ENCODE peak calls at places on chromosome 1, in four cellular contexts. One of them, this sample, is unnamed.

GRCh38 chr1:76501576-76502219 is 365.6 kb upstream of the ST6GALNAC5 start:
- DNase-seq in HepG2: no peak
- DNase-seq in WTC11: no peak
- DNase-seq in SK-N-SH: no peak
- DNase-seq in this sample: no peak

GRCh38 chr1:161072751-161073449 is 3.2 kb upstream of the ARHGAP30 start:
- DNase-seq in HepG2: peak; percentile 22
- DNase-seq in WTC11: no peak
- DNase-seq in SK-N-SH: no peak
- DNase-seq in this sample: no peak

GRCh38 chr1:184116287-184116686 is 64.8 kb downstream of the TSEN15 start:
- DNase-seq in HepG2: no peak
- DNase-seq in WTC11: no peak
- DNase-seq in SK-N-SH: no peak
- DNase-seq in this sample: no peak

GRCh38 chr1:53550201-53550741 is 91.1 kb downstream of the DMRTB1 start:
- DNase-seq in HepG2: no peak
- DNase-seq in WTC11: peak; percentile 4
- DNase-seq in SK-N-SH: peak; percentile 18
- DNase-seq in this sample: no peak

GRCh38 chr1:205791568-205792180 is 16.4 kb upstream of the RAB29 start:
- DNase-seq in HepG2: peak; percentile 48
- DNase-seq in WTC11: peak; percentile 70
- DNase-seq in SK-N-SH: peak; percentile 82
- DNase-seq in this sample: peak; percentile 73

GRCh38 chr1:30690115-30690645 is 33.2 kb downstream of the MATN1 start:
- DNase-seq in HepG2: no peak
- DNase-seq in WTC11: no peak
- DNase-seq in SK-N-SH: no peak
- DNase-seq in this sample: no peak

GRCh38 chr1:244896550-244896949 is 32.2 kb upstream of the HNRNPU start:
- DNase-seq in HepG2: peak; percentile 52
- DNase-seq in WTC11: no peak
- DNase-seq in SK-N-SH: no peak
- DNase-seq in this sample: no peak

GRCh38 chr1:57468661-57469523 is 45.0 kb upstream of the DAB1 start:
- DNase-seq in HepG2: no peak
- DNase-seq in WTC11: no peak
- DNase-seq in SK-N-SH: no peak
- DNase-seq in this sample: no peak

GRCh38 chr1:57832616-57833015 is 408.8 kb upstream of the DAB1 start:
- DNase-seq in HepG2: no peak
- DNase-seq in WTC11: no peak
- DNase-seq in SK-N-SH: no peak
- DNase-seq in this sample: no peak

GRCh38 chr1:65164633-65165032 is 16.6 kb downstream of the AK4 start:
- DNase-seq in HepG2: peak; percentile 65
- DNase-seq in WTC11: no peak
- DNase-seq in SK-N-SH: no peak
- DNase-seq in this sample: no peak

GRCh38 chr1:227779651-227780050 is 35.8 kb upstream of the PRSS38 start:
- DNase-seq in HepG2: no peak
- DNase-seq in WTC11: peak; percentile 2
- DNase-seq in SK-N-SH: no peak
- DNase-seq in this sample: no peak

GRCh38 chr1:30526652-30527345 is 196.6 kb downstream of the MATN1 start:
- DNase-seq in HepG2: no peak
- DNase-seq in WTC11: no peak
- DNase-seq in SK-N-SH: no peak
- DNase-seq in this sample: no peak

GRCh38 chr1:19504796-19505693 is 19.7 kb upstream of the CAPZB start:
- DNase-seq in HepG2: no peak
- DNase-seq in WTC11: no peak
- DNase-seq in SK-N-SH: no peak
- DNase-seq in this sample: no peak

GRCh38 chr1:47214554-47214953 is 17.5 kb downstream of the TAL1 start:
- DNase-seq in HepG2: no peak
- DNase-seq in WTC11: no peak
- DNase-seq in SK-N-SH: no peak
- DNase-seq in this sample: no peak

GRCh38 chr1:81020506-81020905 is 780.2 kb upstream of the ADGRL2 start:
- DNase-seq in HepG2: no peak
- DNase-seq in WTC11: no peak
- DNase-seq in SK-N-SH: no peak
- DNase-seq in this sample: no peak

GRCh38 chr1:111672338-111672737 is 52.7 kb downstream of the RAP1A start:
- DNase-seq in HepG2: no peak
- DNase-seq in WTC11: no peak
- DNase-seq in SK-N-SH: no peak
- DNase-seq in this sample: no peak

GRCh38 chr1:111227875-111228747 is 598 bp downstream of the CHI3L2 start:
- DNase-seq in HepG2: peak; percentile 96
- DNase-seq in WTC11: no peak
- DNase-seq in SK-N-SH: no peak
- DNase-seq in this sample: no peak

GRCh38 chr1:72037745-72038343 is 244.5 kb downstream of the NEGR1 start:
- DNase-seq in HepG2: peak; percentile 25
- DNase-seq in WTC11: peak; percentile 34
- DNase-seq in SK-N-SH: no peak
- DNase-seq in this sample: peak; percentile 1

GRCh38 chr1:64111787-64112186 is 91.6 kb upstream of the UBE2U start:
- DNase-seq in HepG2: no peak
- DNase-seq in WTC11: no peak
- DNase-seq in SK-N-SH: no peak
- DNase-seq in this sample: no peak

GRCh38 chr1:154198756-154199562 is 7.1 kb upstream of the TPM3 start:
- DNase-seq in HepG2: peak; percentile 71
- DNase-seq in WTC11: peak; percentile 23
- DNase-seq in SK-N-SH: peak; percentile 78
- DNase-seq in this sample: peak; percentile 76

GRCh38 chr1:108742268-108742667 is 4.2 kb upstream of the STXBP3 start:
- DNase-seq in HepG2: no peak
- DNase-seq in WTC11: no peak
- DNase-seq in SK-N-SH: no peak
- DNase-seq in this sample: no peak

GRCh38 chr1:116919802-116920201 is 10.1 kb downstream of the PTGFRN start:
- DNase-seq in HepG2: peak; percentile 18
- DNase-seq in WTC11: no peak
- DNase-seq in SK-N-SH: peak; percentile 37
- DNase-seq in this sample: peak; percentile 31

GRCh38 chr1:89822999-89823628 is 2.3 kb downstream of the LRRC8D start:
- DNase-seq in HepG2: no peak
- DNase-seq in WTC11: no peak
- DNase-seq in SK-N-SH: no peak
- DNase-seq in this sample: no peak

GRCh38 chr1:15459771-15460719 is 3.5 kb downstream of the CELA2A start:
- DNase-seq in HepG2: no peak
- DNase-seq in WTC11: no peak
- DNase-seq in SK-N-SH: peak; percentile 60
- DNase-seq in this sample: no peak

GRCh38 chr1:48223372-48224081 is 1.0 kb downstream of the SLC5A9 start:
- DNase-seq in HepG2: peak; percentile 52
- DNase-seq in WTC11: no peak
- DNase-seq in SK-N-SH: no peak
- DNase-seq in this sample: no peak

GRCh38 chr1:158286966-158287365 is 2.8 kb upstream of the CD1C start:
- DNase-seq in HepG2: no peak
- DNase-seq in WTC11: no peak
- DNase-seq in SK-N-SH: no peak
- DNase-seq in this sample: no peak

GRCh38 chr1:164337885-164338284 is 221.1 kb upstream of the PBX1 start:
- DNase-seq in HepG2: peak; percentile 3
- DNase-seq in WTC11: no peak
- DNase-seq in SK-N-SH: no peak
- DNase-seq in this sample: no peak

GRCh38 chr1:47231314-47232186 is 475 bp downstream of the TAL1 start:
- DNase-seq in HepG2: no peak
- DNase-seq in WTC11: no peak
- DNase-seq in SK-N-SH: peak; percentile 72
- DNase-seq in this sample: peak; percentile 84

GRCh38 chr1:184424945-184425344 is 38.1 kb downstream of the C1orf21 start:
- DNase-seq in HepG2: no peak
- DNase-seq in WTC11: no peak
- DNase-seq in SK-N-SH: no peak
- DNase-seq in this sample: no peak

DNA sequence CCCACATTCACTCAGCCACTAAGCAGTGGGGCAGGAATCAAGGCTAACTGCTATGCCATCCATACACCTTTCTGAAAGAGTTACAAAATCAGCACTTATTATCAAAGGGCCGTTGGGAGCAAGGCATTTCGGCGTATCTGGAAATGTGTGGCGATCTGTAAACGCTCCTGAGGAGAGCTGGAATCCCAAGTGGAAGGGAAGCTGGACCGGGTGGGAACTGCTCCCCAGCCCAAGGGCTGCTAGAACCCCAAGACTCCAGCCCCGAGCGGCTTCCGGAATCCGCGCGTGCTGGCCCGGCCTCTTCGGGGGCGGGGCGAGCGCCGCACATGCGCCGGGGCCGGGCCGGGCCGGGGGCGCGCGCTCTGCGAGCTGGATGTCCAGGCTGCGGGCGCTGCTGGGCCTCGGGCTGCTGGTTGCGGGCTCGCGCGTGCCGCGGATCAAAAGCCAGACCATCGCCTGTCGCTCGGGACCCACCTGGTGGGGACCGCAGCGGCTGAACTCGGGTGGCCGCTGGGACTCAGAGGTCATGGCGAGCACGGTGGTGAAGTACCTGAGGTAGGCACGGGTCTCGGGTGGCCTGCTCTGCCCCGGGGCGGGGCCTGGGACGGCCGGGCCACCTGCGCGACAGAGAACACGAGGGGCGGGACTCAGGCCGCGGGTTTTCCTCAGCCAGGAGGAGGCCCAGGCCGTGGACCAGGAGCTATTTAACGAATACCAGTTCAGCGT is at the start of gene NAXE:
- DNase-seq in HepG2: peak; percentile 36
- DNase-seq in WTC11: peak; percentile 81
- DNase-seq in SK-N-SH: peak; percentile 95
- DNase-seq in this sample: peak; percentile 93
- TF ChIP-seq FOXJ3 in HepG2: no peak
- TF ChIP-seq FOXJ3 in WTC11: no peak
- TF ChIP-seq FOXJ3 in SK-N-SH: peak; percentile 44
- TF ChIP-seq FOXJ3 in this sample: no peak

GRCh38 chr1:33410091-33410701 is 20.7 kb downstream of the PHC2 start:
- DNase-seq in HepG2: no peak
- DNase-seq in WTC11: no peak
- DNase-seq in SK-N-SH: peak; percentile 29
- DNase-seq in this sample: no peak

GRCh38 chr1:33418811-33419210 is 12.1 kb downstream of the PHC2 start:
- DNase-seq in HepG2: no peak
- DNase-seq in WTC11: no peak
- DNase-seq in SK-N-SH: no peak
- DNase-seq in this sample: no peak

GRCh38 chr1:33414879-33415278 is 16.0 kb downstream of the PHC2 start:
- DNase-seq in HepG2: no peak
- DNase-seq in WTC11: no peak
- DNase-seq in SK-N-SH: no peak
- DNase-seq in this sample: no peak
- TF ChIP-seq FOXJ3 in HepG2: no peak
- TF ChIP-seq FOXJ3 in WTC11: no peak
- TF ChIP-seq FOXJ3 in SK-N-SH: no peak
- TF ChIP-seq FOXJ3 in this sample: no peak

DNA sequence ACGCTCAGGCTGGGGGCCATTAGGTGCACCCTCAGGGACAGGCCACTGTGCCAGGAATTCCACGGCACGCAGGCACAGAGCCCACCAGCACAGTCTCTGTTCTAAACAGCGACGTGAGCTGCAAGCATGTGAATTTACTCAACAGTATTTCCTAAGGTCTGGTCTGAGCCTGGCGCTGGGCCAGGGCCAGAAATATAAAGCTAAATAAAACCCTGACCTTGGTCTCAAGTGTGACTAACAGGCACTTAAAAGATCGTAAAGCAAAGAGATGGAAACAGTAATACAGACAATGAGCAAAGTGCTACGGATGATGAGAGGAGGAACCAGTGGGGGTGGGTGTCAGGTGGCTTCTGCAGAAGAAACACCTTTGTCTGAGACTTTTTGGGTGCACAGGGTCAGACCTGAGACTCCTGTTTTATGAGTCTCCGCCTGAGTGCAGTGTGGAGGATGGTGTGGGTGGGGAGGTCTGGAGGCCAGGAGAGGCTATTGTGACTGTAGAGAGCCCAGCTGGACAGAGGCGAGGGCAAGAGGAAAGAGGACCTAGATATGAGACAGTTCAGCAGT is 53.4 kb upstream of the EDN2 start:
- DNase-seq in HepG2: no peak
- DNase-seq in WTC11: no peak
- DNase-seq in SK-N-SH: no peak
- DNase-seq in this sample: no peak
- TF ChIP-seq FOXJ3 in HepG2: no peak
- TF ChIP-seq FOXJ3 in WTC11: no peak
- TF ChIP-seq FOXJ3 in SK-N-SH: no peak
- TF ChIP-seq FOXJ3 in this sample: no peak

GRCh38 chr1:233983811-233984210 is 79.3 kb downstream of the SLC35F3 start:
- DNase-seq in HepG2: no peak
- DNase-seq in WTC11: no peak
- DNase-seq in SK-N-SH: no peak
- DNase-seq in this sample: no peak

GRCh38 chr1:233981042-233981670 is 76.7 kb downstream of the SLC35F3 start:
- DNase-seq in HepG2: no peak
- DNase-seq in WTC11: no peak
- DNase-seq in SK-N-SH: no peak
- DNase-seq in this sample: no peak

DNA sequence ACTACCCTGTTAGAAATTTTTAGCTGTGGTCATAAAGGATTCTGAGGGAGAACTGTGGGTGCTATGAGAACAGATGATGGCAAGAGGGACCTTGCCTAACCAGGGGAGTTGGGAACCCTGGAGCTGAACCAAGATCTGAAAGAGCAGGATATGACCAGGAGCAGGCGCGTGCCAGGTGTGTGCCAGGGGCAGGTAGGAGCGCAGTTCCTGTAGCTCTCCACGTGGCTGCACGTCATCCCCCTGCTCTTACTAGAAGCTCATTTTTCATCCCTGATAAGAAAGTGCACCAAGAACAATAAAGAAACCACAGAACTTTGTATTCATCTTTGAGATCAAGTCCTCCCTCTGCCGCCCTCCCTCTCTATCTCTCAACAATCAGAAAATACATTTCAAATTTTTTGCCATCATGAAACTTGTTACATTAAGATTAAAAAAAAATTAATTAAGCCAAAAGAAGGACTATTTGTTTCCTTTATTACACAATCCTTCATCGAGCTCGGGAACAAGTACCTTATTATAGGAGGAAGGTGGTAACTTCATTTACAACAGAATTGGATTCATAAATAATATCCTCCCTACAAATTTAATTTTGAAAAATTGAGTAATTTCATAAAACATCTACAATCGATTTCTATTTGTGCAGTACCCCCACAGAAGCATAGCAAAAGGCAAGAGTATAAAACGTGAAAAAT is 78.5 kb downstream of the SLC35F3 start:
- DNase-seq in HepG2: no peak
- DNase-seq in WTC11: no peak
- DNase-seq in SK-N-SH: no peak
- DNase-seq in this sample: no peak
- TF ChIP-seq FOXJ3 in HepG2: no peak
- TF ChIP-seq FOXJ3 in WTC11: no peak
- TF ChIP-seq FOXJ3 in SK-N-SH: no peak
- TF ChIP-seq FOXJ3 in this sample: no peak

GRCh38 chr1:66271216-66271903 is 262.6 kb upstream of the SGIP1 start:
- DNase-seq in HepG2: no peak
- DNase-seq in WTC11: peak; percentile 12
- DNase-seq in SK-N-SH: peak; percentile 72
- DNase-seq in this sample: no peak
- TF ChIP-seq FOXJ3 in HepG2: no peak
- TF ChIP-seq FOXJ3 in WTC11: no peak
- TF ChIP-seq FOXJ3 in SK-N-SH: peak; percentile 78
- TF ChIP-seq FOXJ3 in this sample: no peak

This sample was measured in K562.